ENCODE peak calls at places on chromosomes 7 and 10, in six cellular contexts. One of them, this sample, is unnamed.

GRCh38 chr10:2119316-2119715 is 382.0 kb upstream of the ADARB2 start:
- DNase-seq in tibial nerve: no peak
- DNase-seq in suprapubic skin: no peak
- DNase-seq in A549: no peak
- DNase-seq in ovary: no peak
- DNase-seq in GM12878: no peak
- DNase-seq in this sample: no peak

GRCh38 chr10:111122127-111122526 is 45.3 kb downstream of the ADRA2A start:
- DNase-seq in tibial nerve: no peak
- DNase-seq in suprapubic skin: no peak
- DNase-seq in A549: no peak
- DNase-seq in ovary: no peak
- DNase-seq in GM12878: no peak
- DNase-seq in this sample: no peak

GRCh38 chr10:815338-816104 is 116.0 kb downstream of the LARP4B start:
- DNase-seq in tibial nerve: no peak
- DNase-seq in suprapubic skin: no peak
- DNase-seq in A549: no peak
- DNase-seq in ovary: no peak
- DNase-seq in GM12878: no peak
- DNase-seq in this sample: no peak

GRCh38 chr10:132904814-132905649 is 37.3 kb downstream of the CFAP46 start:
- DNase-seq in tibial nerve: no peak
- DNase-seq in suprapubic skin: no peak
- DNase-seq in A549: no peak
- DNase-seq in ovary: no peak
- DNase-seq in GM12878: no peak
- DNase-seq in this sample: peak

GRCh38 chr7:89837515-89837914 is 316.8 kb upstream of the STEAP1 start:
- DNase-seq in tibial nerve: no peak
- DNase-seq in suprapubic skin: no peak
- DNase-seq in A549: no peak
- DNase-seq in ovary: no peak
- DNase-seq in GM12878: no peak
- DNase-seq in this sample: no peak

GRCh38 chr10:14838582-14839304 is 637 bp downstream of the HSPA14 start:
- DNase-seq in tibial nerve: no peak
- DNase-seq in suprapubic skin: no peak
- DNase-seq in A549: peak
- DNase-seq in ovary: peak
- DNase-seq in GM12878: no peak
- DNase-seq in this sample: peak

GRCh38 chr7:20744913-20745587 is 41.6 kb downstream of the SP8 start:
- DNase-seq in tibial nerve: no peak
- DNase-seq in suprapubic skin: no peak
- DNase-seq in A549: peak
- DNase-seq in ovary: no peak
- DNase-seq in GM12878: no peak
- DNase-seq in this sample: no peak

GRCh38 chr10:96276831-96277230 is 5.5 kb upstream of the BLNK start:
- DNase-seq in tibial nerve: no peak
- DNase-seq in suprapubic skin: no peak
- DNase-seq in A549: no peak
- DNase-seq in ovary: no peak
- DNase-seq in GM12878: no peak
- DNase-seq in this sample: no peak

GRCh38 chr7:133434246-133434865 is 181.5 kb downstream of the EXOC4 start:
- DNase-seq in tibial nerve: no peak
- DNase-seq in suprapubic skin: no peak
- DNase-seq in A549: peak
- DNase-seq in ovary: no peak
- DNase-seq in GM12878: no peak
- DNase-seq in this sample: no peak

GRCh38 chr7:55081067-55081853 is 62.4 kb downstream of the EGFR start:
- DNase-seq in tibial nerve: no peak
- DNase-seq in suprapubic skin: no peak
- DNase-seq in A549: no peak
- DNase-seq in ovary: no peak
- DNase-seq in GM12878: no peak
- DNase-seq in this sample: no peak

GRCh38 chr10:91296471-91296870 is 76.0 kb downstream of the PCGF5 start:
- DNase-seq in tibial nerve: no peak
- DNase-seq in suprapubic skin: no peak
- DNase-seq in A549: peak
- DNase-seq in ovary: no peak
- DNase-seq in GM12878: no peak
- DNase-seq in this sample: no peak

GRCh38 chr10:19302117-19302516 is 253.5 kb downstream of the MALRD1 start:
- DNase-seq in tibial nerve: no peak
- DNase-seq in suprapubic skin: no peak
- DNase-seq in A549: peak
- DNase-seq in ovary: no peak
- DNase-seq in GM12878: no peak
- DNase-seq in this sample: no peak

GRCh38 chr10:10824611-10825148 is 193.0 kb upstream of the CELF2 start:
- DNase-seq in tibial nerve: no peak
- DNase-seq in suprapubic skin: no peak
- DNase-seq in A549: no peak
- DNase-seq in ovary: peak
- DNase-seq in GM12878: no peak
- DNase-seq in this sample: peak

GRCh38 chr10:7231420-7232414 is 179.1 kb downstream of the SFMBT2 start:
- DNase-seq in tibial nerve: no peak
- DNase-seq in suprapubic skin: no peak
- DNase-seq in A549: no peak
- DNase-seq in ovary: no peak
- DNase-seq in GM12878: no peak
- DNase-seq in this sample: no peak

GRCh38 chr10:68876919-68877250 is 24.2 kb upstream of the DDX50 start:
- DNase-seq in tibial nerve: no peak
- DNase-seq in suprapubic skin: no peak
- DNase-seq in A549: no peak
- DNase-seq in ovary: no peak
- DNase-seq in GM12878: no peak
- DNase-seq in this sample: no peak

GRCh38 chr10:19048479-19048878 is at the start of gene MALRD1:
- DNase-seq in tibial nerve: no peak
- DNase-seq in suprapubic skin: no peak
- DNase-seq in A549: no peak
- DNase-seq in ovary: no peak
- DNase-seq in GM12878: no peak
- DNase-seq in this sample: no peak

GRCh38 chr10:43863859-43864591 is 215.3 kb upstream of the ZNF32 start:
- DNase-seq in tibial nerve: no peak
- DNase-seq in suprapubic skin: no peak
- DNase-seq in A549: peak
- DNase-seq in ovary: no peak
- DNase-seq in GM12878: no peak
- DNase-seq in this sample: no peak

GRCh38 chr10:21534611-21535493 is 820 bp downstream of the MLLT10 start:
- DNase-seq in tibial nerve: peak
- DNase-seq in suprapubic skin: no peak
- DNase-seq in A549: peak
- DNase-seq in ovary: peak
- DNase-seq in GM12878: no peak
- DNase-seq in this sample: peak

GRCh38 chr10:79028456-79029010 is 40.2 kb upstream of the ZMIZ1 start:
- DNase-seq in tibial nerve: no peak
- DNase-seq in suprapubic skin: peak
- DNase-seq in A549: no peak
- DNase-seq in ovary: peak
- DNase-seq in GM12878: no peak
- DNase-seq in this sample: peak

GRCh38 chr10:43904831-43905230 is 256.1 kb upstream of the ZNF32 start:
- DNase-seq in tibial nerve: no peak
- DNase-seq in suprapubic skin: no peak
- DNase-seq in A549: no peak
- DNase-seq in ovary: peak
- DNase-seq in GM12878: no peak
- DNase-seq in this sample: no peak

GRCh38 chr10:63976538-63976937 is 455.3 kb downstream of the REEP3 start:
- DNase-seq in tibial nerve: no peak
- DNase-seq in suprapubic skin: no peak
- DNase-seq in A549: peak
- DNase-seq in ovary: no peak
- DNase-seq in GM12878: no peak
- DNase-seq in this sample: no peak

GRCh38 chr7:74587435-74588126 is 69.9 kb upstream of the GTF2I start:
- DNase-seq in tibial nerve: peak
- DNase-seq in suprapubic skin: peak
- DNase-seq in A549: peak
- DNase-seq in ovary: peak
- DNase-seq in GM12878: peak
- DNase-seq in this sample: peak

GRCh38 chr10:128124813-128125403 is 1.3 kb downstream of the MKI67 start:
- DNase-seq in tibial nerve: no peak
- DNase-seq in suprapubic skin: no peak
- DNase-seq in A549: no peak
- DNase-seq in ovary: no peak
- DNase-seq in GM12878: no peak
- DNase-seq in this sample: no peak

GRCh38 chr10:52951819-52952218 is 179.2 kb upstream of the MBL2 start:
- DNase-seq in tibial nerve: no peak
- DNase-seq in suprapubic skin: no peak
- DNase-seq in A549: peak
- DNase-seq in ovary: no peak
- DNase-seq in GM12878: no peak
- DNase-seq in this sample: no peak

GRCh38 chr7:73688288-73688687 is 4.9 kb downstream of the BUD23 start:
- DNase-seq in tibial nerve: no peak
- DNase-seq in suprapubic skin: no peak
- DNase-seq in A549: no peak
- DNase-seq in ovary: no peak
- DNase-seq in GM12878: no peak
- DNase-seq in this sample: no peak

GRCh38 chr10:43287056-43288007 is 20.5 kb upstream of the RASGEF1A start:
- DNase-seq in tibial nerve: no peak
- DNase-seq in suprapubic skin: peak
- DNase-seq in A549: peak
- DNase-seq in ovary: no peak
- DNase-seq in GM12878: peak
- DNase-seq in this sample: no peak

GRCh38 chr10:110358869-110359629 is 54.3 kb upstream of the SMNDC1 start:
- DNase-seq in tibial nerve: no peak
- DNase-seq in suprapubic skin: no peak
- DNase-seq in A549: peak
- DNase-seq in ovary: no peak
- DNase-seq in GM12878: no peak
- DNase-seq in this sample: no peak

GRCh38 chr7:22647451-22648257 is 79.3 kb upstream of the IL6 start:
- DNase-seq in tibial nerve: no peak
- DNase-seq in suprapubic skin: no peak
- DNase-seq in A549: no peak
- DNase-seq in ovary: no peak
- DNase-seq in GM12878: no peak
- DNase-seq in this sample: no peak

GRCh38 chr7:125641884-125642283 is 712.3 kb upstream of the POT1 start:
- DNase-seq in tibial nerve: no peak
- DNase-seq in suprapubic skin: no peak
- DNase-seq in A549: no peak
- DNase-seq in ovary: no peak
- DNase-seq in GM12878: no peak
- DNase-seq in this sample: no peak

GRCh38 chr10:22631646-22632278 is 82.6 kb downstream of the PIP4K2A start:
- DNase-seq in tibial nerve: no peak
- DNase-seq in suprapubic skin: no peak
- DNase-seq in A549: no peak
- DNase-seq in ovary: no peak
- DNase-seq in GM12878: no peak
- DNase-seq in this sample: no peak

GRCh38 chr7:48078470-48078869 is 10.6 kb upstream of the UPP1 start:
- DNase-seq in tibial nerve: no peak
- DNase-seq in suprapubic skin: no peak
- DNase-seq in A549: no peak
- DNase-seq in ovary: no peak
- DNase-seq in GM12878: no peak
- DNase-seq in this sample: no peak

GRCh38 chr7:48083114-48083830 is 5.8 kb upstream of the UPP1 start:
- DNase-seq in tibial nerve: no peak
- DNase-seq in suprapubic skin: no peak
- DNase-seq in A549: no peak
- DNase-seq in ovary: no peak
- DNase-seq in GM12878: no peak
- DNase-seq in this sample: no peak

GRCh38 chr7:48074231-48074654 is 14.8 kb upstream of the UPP1 start:
- DNase-seq in tibial nerve: no peak
- DNase-seq in suprapubic skin: no peak
- DNase-seq in A549: no peak
- DNase-seq in ovary: no peak
- DNase-seq in GM12878: no peak
- DNase-seq in this sample: no peak

GRCh38 chr7:48077438-48077837 is 11.6 kb upstream of the UPP1 start:
- DNase-seq in tibial nerve: no peak
- DNase-seq in suprapubic skin: no peak
- DNase-seq in A549: no peak
- DNase-seq in ovary: no peak
- DNase-seq in GM12878: no peak
- DNase-seq in this sample: no peak
- TF ChIP-seq EP300 in tibial nerve: no peak
- TF ChIP-seq EP300 in suprapubic skin: no peak
- TF ChIP-seq EP300 in A549: no peak
- TF ChIP-seq EP300 in ovary: no peak
- TF ChIP-seq EP300 in GM12878: no peak
- TF ChIP-seq EP300 in this sample: no peak

GRCh38 chr10:12707461-12708185 is 293.9 kb downstream of the CCDC3 start:
- DNase-seq in tibial nerve: no peak
- DNase-seq in suprapubic skin: no peak
- DNase-seq in A549: peak
- DNase-seq in ovary: peak
- DNase-seq in GM12878: peak
- DNase-seq in this sample: peak
- TF ChIP-seq EP300 in tibial nerve: peak
- TF ChIP-seq EP300 in suprapubic skin: no peak
- TF ChIP-seq EP300 in A549: peak
- TF ChIP-seq EP300 in ovary: no peak
- TF ChIP-seq EP300 in GM12878: no peak
- TF ChIP-seq EP300 in this sample: no peak

GRCh38 chr7:157009778-157010587 is 480 bp downstream of the MNX1 start:
- DNase-seq in tibial nerve: no peak
- DNase-seq in suprapubic skin: peak
- DNase-seq in A549: no peak
- DNase-seq in ovary: no peak
- DNase-seq in GM12878: no peak
- DNase-seq in this sample: no peak
- TF ChIP-seq EP300 in tibial nerve: no peak
- TF ChIP-seq EP300 in suprapubic skin: no peak
- TF ChIP-seq EP300 in A549: no peak
- TF ChIP-seq EP300 in ovary: no peak
- TF ChIP-seq EP300 in GM12878: no peak
- TF ChIP-seq EP300 in this sample: no peak

DNA sequence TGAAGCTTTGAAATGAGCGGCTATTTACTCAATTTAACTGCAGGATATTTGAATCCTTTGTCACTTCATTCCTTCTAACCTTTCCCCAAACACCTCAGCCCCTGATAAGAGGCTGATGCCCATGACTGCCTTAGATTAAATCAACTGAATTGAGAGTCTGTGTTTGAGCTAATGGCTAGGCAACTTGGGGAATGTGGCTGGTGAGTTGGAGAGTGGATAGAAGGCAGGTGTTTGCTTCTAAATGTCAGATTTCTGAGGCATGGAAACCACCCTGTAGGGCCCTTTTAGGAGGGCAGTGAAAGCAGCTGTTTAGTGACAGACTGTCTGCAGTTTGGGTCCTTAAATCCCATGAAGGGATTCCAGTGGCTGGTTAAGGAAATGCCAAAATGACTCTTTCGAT is 759.9 kb downstream of the LRMDA start:
- DNase-seq in tibial nerve: no peak
- DNase-seq in suprapubic skin: no peak
- DNase-seq in A549: no peak
- DNase-seq in ovary: no peak
- DNase-seq in GM12878: no peak
- DNase-seq in this sample: no peak
- TF ChIP-seq EP300 in tibial nerve: no peak
- TF ChIP-seq EP300 in suprapubic skin: no peak
- TF ChIP-seq EP300 in A549: no peak
- TF ChIP-seq EP300 in ovary: no peak
- TF ChIP-seq EP300 in GM12878: no peak
- TF ChIP-seq EP300 in this sample: no peak

This sample was measured in sigmoid colon.